ENCODE peak calls at places on chromosome 6, in six cellular contexts. B is stimulated activated CD4-positive, alpha-beta T cell treated with anti-CD3 and anti-CD28 coated beads, Interleukin-12 subunit alpha, Interleukin-12 subunit beta, amount 100 ng/mL, for 48 hours; L is stimulated activated CD8-positive, alpha-beta memory T cell treated with anti-CD3 and anti-CD28 coated beads, Interleukin-4, amount 100 ng/mL, for 1 hour; D is GF-D8; P is AG08395; U is glutamatergic neuron. R is an unnamed sample.
A peak's percentile ranks its signal among the peaks of the same experiment; 100 is the strongest.

GRCh38 chr6:15504040-15504491 is 158.8 kb downstream of the DTNBP1 start:
- DNase-seq in B (no peak), L (no peak), D (no peak), P (no peak), U (no peak), R (no peak)

GRCh38 chr6:93858213-93858612 is 438.9 kb upstream of the EPHA7 start:
- DNase-seq in B (no peak), L (no peak), D (no peak), P (no peak), U (no peak), R (no peak)

GRCh38 chr6:29474996-29475395 is 12.8 kb downstream of the MAS1L start:
- DNase-seq in B (no peak), L (no peak), D (no peak), P (no peak), U (no peak), R (no peak)

GRCh38 chr6:110537208-110538123 is 61.1 kb upstream of the SLC22A16 start:
- DNase-seq in B (no peak), L (no peak), D (no peak), P (peak; percentile 83), U (no peak), R (no peak)

GRCh38 chr6:160269122-160269521 is 10.5 kb upstream of the SLC22A2 start:
- DNase-seq in B (no peak), L (no peak), D (no peak), P (no peak), U (no peak), R (no peak)

GRCh38 chr6:37783831-37784584 is 35.5 kb upstream of the ZFAND3 start:
- DNase-seq in B (no peak), L (no peak), D (no peak), P (peak; percentile 31), U (peak; percentile 47), R (no peak)

GRCh38 chr6:132764370-132764769 is 6.7 kb upstream of the VNN2 start:
- DNase-seq in B (no peak), L (no peak), D (no peak), P (peak; percentile 86), U (no peak), R (no peak)

GRCh38 chr6:28136585-28137457 is 4.9 kb upstream of the ZKSCAN8 start:
- DNase-seq in B (peak; percentile 65), L (peak; percentile 66), D (peak; percentile 76), P (peak; percentile 90), U (peak; percentile 89), R (peak; percentile 77)

GRCh38 chr6:63923139-63923739 is 287.6 kb downstream of the PHF3 start:
- DNase-seq in B (no peak), L (no peak), D (no peak), P (peak; percentile 38), U (no peak), R (no peak)

GRCh38 chr6:24780206-24780605 is 5.5 kb downstream of the GMNN start:
- DNase-seq in B (no peak), L (no peak), D (no peak), P (no peak), U (no peak), R (no peak)

GRCh38 chr6:73263570-73263909 is 544 bp upstream of the KHDC1 start:
- DNase-seq in B (no peak), L (no peak), D (no peak), P (no peak), U (no peak), R (no peak)

GRCh38 chr6:166929534-166930189 is 26.7 kb downstream of the RNASET2 start:
- DNase-seq in B (no peak), L (no peak), D (no peak), P (no peak), U (no peak), R (peak; percentile 29)

GRCh38 chr6:135323979-135324378 is 142.9 kb downstream of the MYB start:
- DNase-seq in B (no peak), L (no peak), D (no peak), P (no peak), U (no peak), R (no peak)

GRCh38 chr6:164039954-164040375 is 625.4 kb downstream of the QKI start:
- DNase-seq in B (peak; percentile 3), L (no peak), D (no peak), P (peak; percentile 53), U (no peak), R (no peak)

GRCh38 chr6:143158113-143158581 is 97.5 kb downstream of the AIG1 start:
- DNase-seq in B (no peak), L (no peak), D (no peak), P (peak; percentile 10), U (no peak), R (no peak)

GRCh38 chr6:130843575-130844320 is 16.5 kb downstream of the SMLR1 start:
- DNase-seq in B (no peak), L (no peak), D (no peak), P (peak; percentile 59), U (no peak), R (peak; percentile 7)

GRCh38 chr6:106764353-106764980 is 135.1 kb downstream of the QRSL1 start:
- DNase-seq in B (no peak), L (no peak), D (no peak), P (no peak), U (no peak), R (peak; percentile 26)

GRCh38 chr6:137236581-137237355 is 17.6 kb upstream of the IFNGR1 start:
- DNase-seq in B (no peak), L (no peak), D (no peak), P (no peak), U (no peak), R (no peak)

GRCh38 chr6:15444881-15445280 is 199.0 kb downstream of the JARID2 start:
- DNase-seq in B (no peak), L (no peak), D (no peak), P (no peak), U (no peak), R (no peak)

GRCh38 chr6:20688710-20689500 is 154.6 kb downstream of the CDKAL1 start:
- DNase-seq in B (no peak), L (no peak), D (no peak), P (no peak), U (no peak), R (no peak)

GRCh38 chr6:163240556-163240955 is 174.0 kb upstream of the QKI start:
- DNase-seq in B (no peak), L (no peak), D (no peak), P (no peak), U (no peak), R (no peak)